ENCODE peak calls at places on chromosomes 4 and X, in five cellular contexts. E is A549, D is cardiac muscle cell, I is fibroblast of lung, W is activated B cell treated with CpG ODN at 0.5 μM for 24 hours. B is an unnamed sample.
A peak's percentile ranks its signal among the peaks of the same experiment; 100 is the strongest.

GRCh38 chr4:123433976-123434375 is 37.4 kb downstream of the SPRY1 start:
- DNase-seq in W (no peak), E (no peak), D (no peak), I (no peak), B (no peak)

GRCh38 chr4:124202106-124202505 is 510.4 kb downstream of the ANKRD50 start:
- DNase-seq in I (peak; percentile 77), D (no peak), W (no peak), E (no peak), B (no peak)

GRCh38 chrX:18676470-18676869 is 4.6 kb upstream of the RS1 start:
- DNase-seq in E (peak; percentile 50), W (no peak), I (no peak), D (peak; percentile 32), B (peak; percentile 47)

GRCh38 chr4:45358573-45359506 is 632.5 kb upstream of the GNPDA2 start:
- DNase-seq in I (no peak), W (no peak), E (no peak), D (no peak), B (peak; percentile 39)

GRCh38 chrX:153474266-153474665 is 3.9 kb upstream of the HAUS7 start:
- DNase-seq in E (no peak), I (no peak), D (no peak), W (no peak), B (no peak)

GRCh38 chrX:103406256-103406655 is 29.9 kb downstream of the BEX3 start:
- DNase-seq in I (no peak), E (no peak), D (no peak), W (no peak), B (no peak)

GRCh38 chr4:61572160-61572559 is 372.0 kb downstream of the ADGRL3 start:
- DNase-seq in D (no peak), I (peak; percentile 60), W (no peak), E (no peak), B (no peak)

GRCh38 chr4:144667500-144667899 is 21.5 kb downstream of the HHIP start:
- DNase-seq in I (no peak), E (no peak), D (no peak), W (no peak), B (no peak)

GRCh38 chrX:35890699-35891098 is 28.8 kb upstream of the CFAP47 start:
- DNase-seq in W (no peak), I (peak; percentile 56), D (peak; percentile 80), E (peak; percentile 17), B (peak; percentile 59)

GRCh38 chr4:6811165-6811564 is 28.6 kb downstream of the KIAA0232 start:
- DNase-seq in E (no peak), D (no peak), W (no peak), I (no peak), B (no peak)

GRCh38 chrX:9189286-9189685 is 155.4 kb upstream of the FAM9B start:
- DNase-seq in W (no peak), E (no peak), I (no peak), D (no peak), B (no peak)

GRCh38 chr4:33974270-33974669 is 2270.0 kb downstream of the ARAP2 start:
- DNase-seq in W (no peak), E (no peak), D (no peak), I (no peak), B (no peak)

GRCh38 chr4:133045288-133045687 is 103.8 kb upstream of the PCDH10 start:
- DNase-seq in D (no peak), W (no peak), I (no peak), E (no peak), B (no peak)

GRCh38 chrX:111375747-111376146 is 36.2 kb downstream of the DCX start:
- DNase-seq in W (no peak), D (peak; percentile 71), E (no peak), I (no peak), B (no peak)

GRCh38 chr4:94244829-94245185 is 37.1 kb downstream of the SMARCAD1 start:
- DNase-seq in I (no peak), W (no peak), D (no peak), E (no peak), B (no peak)

GRCh38 chr4:7031526-7032449 is 11.4 kb upstream of the TADA2B start:
- DNase-seq in D (no peak), E (no peak), I (no peak), W (no peak), B (no peak)

GRCh38 chr4:87476934-87477333 is 52.2 kb downstream of the SPARCL1 start:
- DNase-seq in D (no peak), W (no peak), E (no peak), I (no peak), B (no peak)

GRCh38 chr4:150348079-150348478 is 233.9 kb upstream of the MAB21L2 start:
- DNase-seq in E (no peak), I (peak; percentile 60), D (no peak), W (no peak), B (no peak)

GRCh38 chr4:107989537-107990386 is at the start of gene HADH:
- DNase-seq in W (peak; percentile 97), E (peak; percentile 83), I (peak; percentile 87), D (peak; percentile 95), B (peak; percentile 91)
- TF ChIP-seq CTCF in W (no peak), E (no peak), I (no peak), D (no peak), B (no peak)

GRCh38 chr4:180578175-180578574 is 1665.0 kb upstream of the TENM3 start:
- DNase-seq in W (no peak), D (no peak), E (no peak), I (no peak), B (no peak)
- TF ChIP-seq CTCF in W (no peak), D (no peak), E (no peak), I (no peak), B (no peak)

GRCh38 chr4:115234405-115235093 is 121.1 kb upstream of the NDST4 start:
- DNase-seq in D (peak; percentile 32), E (no peak), W (no peak), I (no peak), B (peak; percentile 25)

GRCh38 chr4:115228851-115229250 is 115.4 kb upstream of the NDST4 start:
- DNase-seq in E (no peak), W (no peak), D (no peak), I (no peak), B (no peak)

GRCh38 chr4:115233600-115233999 is 120.2 kb upstream of the NDST4 start:
- DNase-seq in I (no peak), D (no peak), W (no peak), E (no peak), B (no peak)

DNA sequence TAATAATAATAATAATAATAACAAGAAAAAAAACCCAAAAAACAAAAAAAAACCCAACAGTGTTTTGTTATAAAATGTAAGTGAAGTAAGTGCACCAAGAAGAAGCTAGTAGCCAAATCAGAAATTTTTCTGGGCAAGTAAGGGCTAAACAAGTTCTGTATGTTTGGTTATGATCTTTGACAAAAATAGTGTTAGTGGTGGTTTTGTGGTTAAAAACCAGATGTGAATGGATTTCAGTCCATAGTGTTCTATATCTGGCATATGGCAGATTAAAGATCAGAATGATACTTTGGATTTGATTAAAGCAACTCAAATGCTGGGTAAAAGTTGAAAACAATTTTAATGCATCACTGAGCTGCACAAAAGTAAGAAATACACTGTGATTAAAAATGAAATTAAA is 116.5 kb upstream of the NDST4 start:
- DNase-seq in E (no peak), I (no peak), D (no peak), W (no peak), B (no peak)
- TF ChIP-seq CTCF in E (no peak), I (no peak), D (no peak), W (no peak), B (no peak)

GRCh38 chrX:46759645-46759974 is 692 bp upstream of the SLC9A7 start:
- DNase-seq in W (no peak), I (peak; percentile 5), D (no peak), E (no peak), B (no peak)
- TF ChIP-seq CTCF in W (no peak), I (no peak), D (no peak), E (no peak), B (no peak)